ENCODE peak calls at places on chromosomes 1 and 21, in five cellular contexts. Q, X, K, C and V are unnamed samples.

GRCh38 chr1:223775054-223775453 is 62.7 kb downstream of the CAPN2 start:
- DNase-seq in C (no peak), X (no peak), K (no peak), Q (peak), V (no peak)

GRCh38 chr1:155794605-155795265 is 62.3 kb downstream of the GON4L start:
- DNase-seq in K (no peak), X (no peak), C (no peak), Q (peak), V (no peak)

GRCh38 chr1:150692720-150693119 is 4.2 kb downstream of the GOLPH3L start:
- DNase-seq in C (no peak), K (no peak), Q (peak), X (no peak), V (no peak)

GRCh38 chr1:233097546-233098254 is 147.3 kb downstream of the NTPCR start:
- DNase-seq in X (no peak), C (no peak), Q (no peak), K (no peak), V (no peak)

GRCh38 chr1:183896466-183897026 is 91.6 kb downstream of the RGL1 start:
- DNase-seq in C (no peak), X (no peak), K (no peak), Q (peak), V (no peak)

GRCh38 chr1:66256629-66257575 is 277.1 kb upstream of the SGIP1 start:
- DNase-seq in Q (no peak), K (no peak), X (no peak), C (no peak), V (no peak)

GRCh38 chr1:96538001-96538649 is 183.5 kb upstream of the PTBP2 start:
- DNase-seq in C (no peak), Q (peak), X (no peak), K (no peak), V (no peak)

GRCh38 chr1:107019166-107019565 is 37.3 kb upstream of the PRMT6 start:
- DNase-seq in K (no peak), X (no peak), Q (peak), C (no peak), V (no peak)

GRCh38 chr1:81525085-81525484 is 275.6 kb upstream of the ADGRL2 start:
- DNase-seq in C (no peak), K (no peak), Q (no peak), X (no peak), V (no peak)

GRCh38 chr1:112380356-112380755 is 15.7 kb upstream of the CTTNBP2NL start:
- DNase-seq in C (no peak), Q (no peak), X (no peak), K (no peak), V (no peak)

GRCh38 chr1:45325816-45326506 is 734 bp upstream of the HPDL start:
- DNase-seq in Q (no peak), K (no peak), C (no peak), X (no peak), V (no peak)

GRCh38 chr1:20233394-20233793 is 47.1 kb upstream of the PLA2G2C start:
- DNase-seq in Q (no peak), X (no peak), K (no peak), C (no peak), V (no peak)

GRCh38 chr1:158933621-158934020 is 2.3 kb downstream of the PYHIN1 start:
- DNase-seq in K (no peak), X (no peak), C (no peak), Q (no peak), V (no peak)

GRCh38 chr1:38127432-38127831 is 80.8 kb upstream of the POU3F1 start:
- DNase-seq in Q (no peak), C (no peak), X (no peak), K (no peak), V (no peak)

GRCh38 chr21:36749935-36750578 is 51.1 kb downstream of the SIM2 start:
- DNase-seq in X (no peak), K (no peak), Q (no peak), C (no peak), V (no peak)

GRCh38 chr1:89945852-89946476 is 48.9 kb upstream of the ZNF326 start:
- DNase-seq in K (no peak), C (no peak), Q (peak), X (no peak), V (no peak)

GRCh38 chr21:44780767-44781459 is 20.7 kb downstream of the UBE2G2 start:
- DNase-seq in C (no peak), K (no peak), X (no peak), Q (no peak), V (no peak)

GRCh38 chr1:208235983-208236761 is 8.0 kb downstream of the PLXNA2 start:
- DNase-seq in C (no peak), X (no peak), Q (peak), K (no peak), V (no peak)

GRCh38 chr1:197224160-197224559 is 43.9 kb upstream of the CRB1 start:
- DNase-seq in X (no peak), C (no peak), Q (no peak), K (no peak), V (no peak)

GRCh38 chr1:31924839-31925238 is 13.3 kb downstream of the PTP4A2 start:
- DNase-seq in C (no peak), K (no peak), Q (no peak), X (no peak), V (no peak)

GRCh38 chr1:203475012-203475981 is at the start of gene PRELP:
- DNase-seq in C (no peak), Q (no peak), X (no peak), K (no peak), V (no peak)

GRCh38 chr21:37914211-37914900 is 1.9 kb downstream of the KCNJ6 start:
- DNase-seq in X (no peak), C (no peak), Q (no peak), K (peak), V (no peak)